ENCODE peak calls at places on chromosome 5, in nine cellular contexts. One of them, this sample, is unnamed.

GRCh38 chr5:157431544-157432200 is 28.3 kb upstream of the NIPAL4 start:
- DNase-seq in activated B cell treated with CpG ODN at 0.5 μM for 24 hours: no peak
- DNase-seq in A549: peak; percentile 63
- DNase-seq in CD4-positive, alpha-beta T cell: no peak
- DNase-seq in 8988T: no peak
- DNase-seq in Karpas-422: peak; percentile 80
- DNase-seq in SHP77: no peak
- DNase-seq in NCI-H460: peak; percentile 53
- DNase-seq in fibroblast of the aortic adventitia: peak; percentile 75
- DNase-seq in this sample: no peak

GRCh38 chr5:31663519-31663918 is 24.6 kb downstream of the PDZD2 start:
- DNase-seq in activated B cell treated with CpG ODN at 0.5 μM for 24 hours: no peak
- DNase-seq in A549: no peak
- DNase-seq in CD4-positive, alpha-beta T cell: no peak
- DNase-seq in 8988T: no peak
- DNase-seq in Karpas-422: no peak
- DNase-seq in SHP77: no peak
- DNase-seq in NCI-H460: no peak
- DNase-seq in fibroblast of the aortic adventitia: peak; percentile 74
- DNase-seq in this sample: no peak

GRCh38 chr5:8905021-8905420 is 640.9 kb downstream of the SEMA5A start:
- DNase-seq in activated B cell treated with CpG ODN at 0.5 μM for 24 hours: no peak
- DNase-seq in A549: no peak
- DNase-seq in CD4-positive, alpha-beta T cell: no peak
- DNase-seq in 8988T: no peak
- DNase-seq in Karpas-422: no peak
- DNase-seq in SHP77: no peak
- DNase-seq in NCI-H460: no peak
- DNase-seq in fibroblast of the aortic adventitia: peak; percentile 91
- DNase-seq in this sample: no peak

GRCh38 chr5:167952278-167952990 is 339.0 kb upstream of the WWC1 start:
- DNase-seq in activated B cell treated with CpG ODN at 0.5 μM for 24 hours: no peak
- DNase-seq in A549: no peak
- DNase-seq in CD4-positive, alpha-beta T cell: no peak
- DNase-seq in 8988T: no peak
- DNase-seq in Karpas-422: no peak
- DNase-seq in SHP77: no peak
- DNase-seq in NCI-H460: no peak
- DNase-seq in fibroblast of the aortic adventitia: no peak
- DNase-seq in this sample: no peak

GRCh38 chr5:53423724-53424123 is 56.7 kb upstream of the FST start:
- DNase-seq in activated B cell treated with CpG ODN at 0.5 μM for 24 hours: no peak
- DNase-seq in A549: no peak
- DNase-seq in CD4-positive, alpha-beta T cell: no peak
- DNase-seq in 8988T: no peak
- DNase-seq in Karpas-422: no peak
- DNase-seq in SHP77: no peak
- DNase-seq in NCI-H460: no peak
- DNase-seq in fibroblast of the aortic adventitia: peak; percentile 75
- DNase-seq in this sample: no peak

GRCh38 chr5:11023970-11024369 is 262.9 kb upstream of the DAP start:
- DNase-seq in activated B cell treated with CpG ODN at 0.5 μM for 24 hours: no peak
- DNase-seq in A549: no peak
- DNase-seq in CD4-positive, alpha-beta T cell: no peak
- DNase-seq in 8988T: no peak
- DNase-seq in Karpas-422: no peak
- DNase-seq in SHP77: no peak
- DNase-seq in NCI-H460: no peak
- DNase-seq in fibroblast of the aortic adventitia: no peak
- DNase-seq in this sample: no peak

GRCh38 chr5:178223828-178224335 is 8.7 kb downstream of the PHYKPL start:
- DNase-seq in activated B cell treated with CpG ODN at 0.5 μM for 24 hours: no peak
- DNase-seq in A549: no peak
- DNase-seq in CD4-positive, alpha-beta T cell: no peak
- DNase-seq in 8988T: no peak
- DNase-seq in Karpas-422: no peak
- DNase-seq in SHP77: no peak
- DNase-seq in NCI-H460: no peak
- DNase-seq in fibroblast of the aortic adventitia: no peak
- DNase-seq in this sample: peak; percentile 61

GRCh38 chr5:73274870-73275756 is 102.1 kb downstream of the TMEM174 start:
- DNase-seq in activated B cell treated with CpG ODN at 0.5 μM for 24 hours: no peak
- DNase-seq in A549: no peak
- DNase-seq in CD4-positive, alpha-beta T cell: no peak
- DNase-seq in 8988T: no peak
- DNase-seq in Karpas-422: no peak
- DNase-seq in SHP77: no peak
- DNase-seq in NCI-H460: no peak
- DNase-seq in fibroblast of the aortic adventitia: peak; percentile 32
- DNase-seq in this sample: peak; percentile 80

GRCh38 chr5:50967388-50968039 is 301.1 kb downstream of the PARP8 start:
- DNase-seq in activated B cell treated with CpG ODN at 0.5 μM for 24 hours: no peak
- DNase-seq in A549: no peak
- DNase-seq in CD4-positive, alpha-beta T cell: no peak
- DNase-seq in 8988T: no peak
- DNase-seq in Karpas-422: no peak
- DNase-seq in SHP77: no peak
- DNase-seq in NCI-H460: no peak
- DNase-seq in fibroblast of the aortic adventitia: no peak
- DNase-seq in this sample: no peak

GRCh38 chr5:65812648-65813047 is 90.6 kb downstream of the NLN start:
- DNase-seq in activated B cell treated with CpG ODN at 0.5 μM for 24 hours: no peak
- DNase-seq in A549: no peak
- DNase-seq in CD4-positive, alpha-beta T cell: no peak
- DNase-seq in 8988T: no peak
- DNase-seq in Karpas-422: no peak
- DNase-seq in SHP77: no peak
- DNase-seq in NCI-H460: no peak
- DNase-seq in fibroblast of the aortic adventitia: no peak
- DNase-seq in this sample: no peak

GRCh38 chr5:138438724-138439536 is at the start of gene REEP2:
- DNase-seq in activated B cell treated with CpG ODN at 0.5 μM for 24 hours: peak; percentile 55
- DNase-seq in A549: peak; percentile 22
- DNase-seq in CD4-positive, alpha-beta T cell: peak; percentile 56
- DNase-seq in 8988T: peak; percentile 84
- DNase-seq in Karpas-422: peak; percentile 72
- DNase-seq in SHP77: peak; percentile 23
- DNase-seq in NCI-H460: peak; percentile 18
- DNase-seq in fibroblast of the aortic adventitia: peak; percentile 30
- DNase-seq in this sample: no peak

GRCh38 chr5:140317859-140318258 is 15.0 kb upstream of the PFDN1 start:
- DNase-seq in activated B cell treated with CpG ODN at 0.5 μM for 24 hours: no peak
- DNase-seq in A549: peak; percentile 70
- DNase-seq in CD4-positive, alpha-beta T cell: no peak
- DNase-seq in 8988T: no peak
- DNase-seq in Karpas-422: no peak
- DNase-seq in SHP77: no peak
- DNase-seq in NCI-H460: no peak
- DNase-seq in fibroblast of the aortic adventitia: peak; percentile 50
- DNase-seq in this sample: no peak

GRCh38 chr5:29321591-29321990 is 1871.9 kb upstream of the CDH6 start:
- DNase-seq in activated B cell treated with CpG ODN at 0.5 μM for 24 hours: no peak
- DNase-seq in A549: no peak
- DNase-seq in CD4-positive, alpha-beta T cell: no peak
- DNase-seq in 8988T: no peak
- DNase-seq in Karpas-422: no peak
- DNase-seq in SHP77: no peak
- DNase-seq in NCI-H460: no peak
- DNase-seq in fibroblast of the aortic adventitia: no peak
- DNase-seq in this sample: no peak

GRCh38 chr5:142747034-142747433 is 23.1 kb upstream of the ARHGAP26 start:
- DNase-seq in activated B cell treated with CpG ODN at 0.5 μM for 24 hours: no peak
- DNase-seq in A549: no peak
- DNase-seq in CD4-positive, alpha-beta T cell: no peak
- DNase-seq in 8988T: no peak
- DNase-seq in Karpas-422: no peak
- DNase-seq in SHP77: no peak
- DNase-seq in NCI-H460: no peak
- DNase-seq in fibroblast of the aortic adventitia: peak; percentile 92
- DNase-seq in this sample: no peak

GRCh38 chr5:110824936-110825441 is 86.2 kb downstream of the SLC25A46 start:
- DNase-seq in activated B cell treated with CpG ODN at 0.5 μM for 24 hours: no peak
- DNase-seq in A549: no peak
- DNase-seq in CD4-positive, alpha-beta T cell: no peak
- DNase-seq in 8988T: no peak
- DNase-seq in Karpas-422: no peak
- DNase-seq in SHP77: no peak
- DNase-seq in NCI-H460: no peak
- DNase-seq in fibroblast of the aortic adventitia: no peak
- DNase-seq in this sample: no peak

GRCh38 chr5:177310757-177311173 is 933 bp downstream of the MXD3 start:
- DNase-seq in activated B cell treated with CpG ODN at 0.5 μM for 24 hours: no peak
- DNase-seq in A549: no peak
- DNase-seq in CD4-positive, alpha-beta T cell: no peak
- DNase-seq in 8988T: no peak
- DNase-seq in Karpas-422: peak; percentile 93
- DNase-seq in SHP77: no peak
- DNase-seq in NCI-H460: no peak
- DNase-seq in fibroblast of the aortic adventitia: no peak
- DNase-seq in this sample: peak; percentile 61

GRCh38 chr5:56279979-56280378 is 46.8 kb upstream of the ANKRD55 start:
- DNase-seq in activated B cell treated with CpG ODN at 0.5 μM for 24 hours: no peak
- DNase-seq in A549: peak; percentile 53
- DNase-seq in CD4-positive, alpha-beta T cell: no peak
- DNase-seq in 8988T: no peak
- DNase-seq in Karpas-422: no peak
- DNase-seq in SHP77: no peak
- DNase-seq in NCI-H460: no peak
- DNase-seq in fibroblast of the aortic adventitia: peak; percentile 74
- DNase-seq in this sample: no peak

GRCh38 chr5:149062371-149063016 is 368 bp downstream of the SH3TC2 start:
- DNase-seq in activated B cell treated with CpG ODN at 0.5 μM for 24 hours: no peak
- DNase-seq in A549: peak; percentile 56
- DNase-seq in CD4-positive, alpha-beta T cell: no peak
- DNase-seq in 8988T: peak; percentile 56
- DNase-seq in Karpas-422: no peak
- DNase-seq in SHP77: no peak
- DNase-seq in NCI-H460: peak; percentile 58
- DNase-seq in fibroblast of the aortic adventitia: peak; percentile 82
- DNase-seq in this sample: peak; percentile 66

GRCh38 chr5:155898284-155898683 is 428.7 kb upstream of the SGCD start:
- DNase-seq in activated B cell treated with CpG ODN at 0.5 μM for 24 hours: no peak
- DNase-seq in A549: no peak
- DNase-seq in CD4-positive, alpha-beta T cell: no peak
- DNase-seq in 8988T: no peak
- DNase-seq in Karpas-422: no peak
- DNase-seq in SHP77: no peak
- DNase-seq in NCI-H460: no peak
- DNase-seq in fibroblast of the aortic adventitia: no peak
- DNase-seq in this sample: no peak

GRCh38 chr5:137051165-137051564 is 448.0 kb downstream of the SPOCK1 start:
- DNase-seq in activated B cell treated with CpG ODN at 0.5 μM for 24 hours: no peak
- DNase-seq in A549: no peak
- DNase-seq in CD4-positive, alpha-beta T cell: no peak
- DNase-seq in 8988T: no peak
- DNase-seq in Karpas-422: peak; percentile 48
- DNase-seq in SHP77: no peak
- DNase-seq in NCI-H460: no peak
- DNase-seq in fibroblast of the aortic adventitia: peak; percentile 46
- DNase-seq in this sample: no peak

GRCh38 chr5:65961644-65962043 is 35.3 kb downstream of the ERBIN start:
- DNase-seq in activated B cell treated with CpG ODN at 0.5 μM for 24 hours: no peak
- DNase-seq in A549: no peak
- DNase-seq in CD4-positive, alpha-beta T cell: no peak
- DNase-seq in 8988T: no peak
- DNase-seq in Karpas-422: no peak
- DNase-seq in SHP77: no peak
- DNase-seq in NCI-H460: no peak
- DNase-seq in fibroblast of the aortic adventitia: peak; percentile 52
- DNase-seq in this sample: no peak

GRCh38 chr5:1521671-1522600 is 1.8 kb downstream of the LPCAT1 start:
- DNase-seq in activated B cell treated with CpG ODN at 0.5 μM for 24 hours: peak; percentile 16
- DNase-seq in A549: no peak
- DNase-seq in CD4-positive, alpha-beta T cell: peak; percentile 30
- DNase-seq in 8988T: peak; percentile 87
- DNase-seq in Karpas-422: peak; percentile 64
- DNase-seq in SHP77: no peak
- DNase-seq in NCI-H460: no peak
- DNase-seq in fibroblast of the aortic adventitia: peak; percentile 63
- DNase-seq in this sample: peak; percentile 74

GRCh38 chr5:32642276-32643002 is 57.1 kb downstream of the SUB1 start:
- DNase-seq in activated B cell treated with CpG ODN at 0.5 μM for 24 hours: no peak
- DNase-seq in A549: peak; percentile 55
- DNase-seq in CD4-positive, alpha-beta T cell: no peak
- DNase-seq in 8988T: no peak
- DNase-seq in Karpas-422: no peak
- DNase-seq in SHP77: no peak
- DNase-seq in NCI-H460: no peak
- DNase-seq in fibroblast of the aortic adventitia: peak; percentile 63
- DNase-seq in this sample: no peak

GRCh38 chr5:29114331-29114768 is 2076.0 kb upstream of the CDH9 start:
- DNase-seq in activated B cell treated with CpG ODN at 0.5 μM for 24 hours: no peak
- DNase-seq in A549: peak; percentile 32
- DNase-seq in CD4-positive, alpha-beta T cell: no peak
- DNase-seq in 8988T: no peak
- DNase-seq in Karpas-422: no peak
- DNase-seq in SHP77: no peak
- DNase-seq in NCI-H460: no peak
- DNase-seq in fibroblast of the aortic adventitia: no peak
- DNase-seq in this sample: no peak

GRCh38 chr5:124438390-124439380 is 307.8 kb downstream of the ZNF608 start:
- DNase-seq in activated B cell treated with CpG ODN at 0.5 μM for 24 hours: no peak
- DNase-seq in A549: no peak
- DNase-seq in CD4-positive, alpha-beta T cell: no peak
- DNase-seq in 8988T: no peak
- DNase-seq in Karpas-422: no peak
- DNase-seq in SHP77: peak; percentile 14
- DNase-seq in NCI-H460: no peak
- DNase-seq in fibroblast of the aortic adventitia: no peak
- DNase-seq in this sample: no peak

GRCh38 chr5:32265902-32266301 is 46.8 kb downstream of the MTMR12 start:
- DNase-seq in activated B cell treated with CpG ODN at 0.5 μM for 24 hours: no peak
- DNase-seq in A549: no peak
- DNase-seq in CD4-positive, alpha-beta T cell: no peak
- DNase-seq in 8988T: no peak
- DNase-seq in Karpas-422: no peak
- DNase-seq in SHP77: no peak
- DNase-seq in NCI-H460: no peak
- DNase-seq in fibroblast of the aortic adventitia: no peak
- DNase-seq in this sample: no peak

GRCh38 chr5:141882594-141883183 is 4.5 kb upstream of the PCDH1 start:
- DNase-seq in activated B cell treated with CpG ODN at 0.5 μM for 24 hours: no peak
- DNase-seq in A549: no peak
- DNase-seq in CD4-positive, alpha-beta T cell: no peak
- DNase-seq in 8988T: no peak
- DNase-seq in Karpas-422: no peak
- DNase-seq in SHP77: no peak
- DNase-seq in NCI-H460: no peak
- DNase-seq in fibroblast of the aortic adventitia: no peak
- DNase-seq in this sample: peak; percentile 38

GRCh38 chr5:86030753-86031152 is 587.0 kb upstream of the COX7C start:
- DNase-seq in activated B cell treated with CpG ODN at 0.5 μM for 24 hours: no peak
- DNase-seq in A549: no peak
- DNase-seq in CD4-positive, alpha-beta T cell: no peak
- DNase-seq in 8988T: no peak
- DNase-seq in Karpas-422: no peak
- DNase-seq in SHP77: peak; percentile 9
- DNase-seq in NCI-H460: no peak
- DNase-seq in fibroblast of the aortic adventitia: no peak
- DNase-seq in this sample: no peak

GRCh38 chr5:64347308-64347707 is 158.5 kb upstream of the RGS7BP start:
- DNase-seq in activated B cell treated with CpG ODN at 0.5 μM for 24 hours: no peak
- DNase-seq in A549: no peak
- DNase-seq in CD4-positive, alpha-beta T cell: no peak
- DNase-seq in 8988T: no peak
- DNase-seq in Karpas-422: no peak
- DNase-seq in SHP77: no peak
- DNase-seq in NCI-H460: no peak
- DNase-seq in fibroblast of the aortic adventitia: peak; percentile 26
- DNase-seq in this sample: no peak

GRCh38 chr5:76527685-76528161 is 95.5 kb downstream of the F2RL2 start:
- DNase-seq in activated B cell treated with CpG ODN at 0.5 μM for 24 hours: no peak
- DNase-seq in A549: no peak
- DNase-seq in CD4-positive, alpha-beta T cell: no peak
- DNase-seq in 8988T: no peak
- DNase-seq in Karpas-422: no peak
- DNase-seq in SHP77: no peak
- DNase-seq in NCI-H460: no peak
- DNase-seq in fibroblast of the aortic adventitia: peak; percentile 61
- DNase-seq in this sample: no peak

GRCh38 chr5:94433393-94434149 is 184.8 kb downstream of the KIAA0825 start:
- DNase-seq in activated B cell treated with CpG ODN at 0.5 μM for 24 hours: no peak
- DNase-seq in A549: no peak
- DNase-seq in CD4-positive, alpha-beta T cell: no peak
- DNase-seq in 8988T: no peak
- DNase-seq in Karpas-422: no peak
- DNase-seq in SHP77: no peak
- DNase-seq in NCI-H460: peak; percentile 57
- DNase-seq in fibroblast of the aortic adventitia: peak; percentile 67
- DNase-seq in this sample: no peak

This sample was measured in kidney.